ENCODE peak calls at places on chromosome 7, in five cellular contexts. I is K562, A is GM12878, U is H1, Q is SK-N-SH. L is an unnamed sample.

GRCh38 chr7:22666732-22667131 is 60.3 kb upstream of the IL6 start:
- DNase-seq in A (no peak), I (no peak), Q (no peak), U (no peak), L (no peak)

GRCh38 chr7:149882264-149883048 is 8.7 kb downstream of the ATP6V0E2 start:
- DNase-seq in A (no peak), U (no peak), I (no peak), Q (no peak), L (no peak)

GRCh38 chr7:7867835-7868234 is 100.8 kb upstream of the GLCCI1 start:
- DNase-seq in Q (no peak), A (no peak), U (no peak), I (no peak), L (no peak)

GRCh38 chr7:128398841-128399135 is 11.0 kb downstream of the IMPDH1 start:
- DNase-seq in U (no peak), I (no peak), A (no peak), Q (no peak), L (no peak)

GRCh38 chr7:30936650-30937245 is 25.1 kb downstream of the AQP1 start:
- DNase-seq in U (no peak), Q (peak), I (no peak), A (no peak), L (no peak)

GRCh38 chr7:87152112-87152896 is at the start of gene DMTF1:
- DNase-seq in I (peak), U (peak), Q (peak), A (peak), L (peak)

GRCh38 chr7:43585521-43585920 is 2.6 kb downstream of the STK17A start:
- DNase-seq in U (no peak), Q (no peak), I (no peak), A (no peak), L (no peak)

GRCh38 chr7:106870983-106871410 is 5.9 kb downstream of the PIK3CG start:
- DNase-seq in U (no peak), A (peak), Q (no peak), I (no peak), L (no peak)

GRCh38 chr7:95470452-95470851 is 15.3 kb upstream of the ASB4 start:
- DNase-seq in U (no peak), Q (no peak), A (no peak), I (no peak), L (no peak)

GRCh38 chr7:587769-588168 is 68.1 kb upstream of the PDGFA start:
- DNase-seq in A (no peak), Q (no peak), I (no peak), U (no peak), L (no peak)

GRCh38 chr7:7553386-7553785 is 13.3 kb upstream of the MIOS start:
- DNase-seq in U (no peak), A (no peak), Q (no peak), I (no peak), L (no peak)

GRCh38 chr7:23062452-23062851 is 43.1 kb upstream of the KLHL7 start:
- DNase-seq in Q (no peak), A (no peak), U (no peak), I (peak), L (no peak)

GRCh38 chr7:80443336-80443735 is 68.5 kb downstream of the GNAT3 start:
- DNase-seq in I (no peak), U (no peak), Q (no peak), A (no peak), L (no peak)

GRCh38 chr7:23239709-23240108 is 6.9 kb upstream of the GPNMB start:
- DNase-seq in A (no peak), I (no peak), Q (no peak), U (no peak), L (no peak)

GRCh38 chr7:80635998-80636397 is 2.4 kb upstream of the CD36 start:
- DNase-seq in U (no peak), I (no peak), Q (no peak), A (no peak), L (no peak)

GRCh38 chr7:1666779-1667565 is 3.1 kb upstream of the ELFN1 start:
- DNase-seq in I (no peak), Q (peak), A (no peak), U (no peak), L (no peak)

GRCh38 chr7:5492249-5493020 is 68.8 kb upstream of the TNRC18 start:
- DNase-seq in A (no peak), Q (peak), I (peak), U (no peak), L (no peak)

GRCh38 chr7:5494320-5494682 is 70.7 kb upstream of the TNRC18 start:
- DNase-seq in Q (no peak), U (no peak), A (no peak), I (no peak), L (no peak)

GRCh38 chr7:5495581-5496375 is 72.1 kb upstream of the TNRC18 start:
- DNase-seq in U (no peak), A (no peak), Q (no peak), I (no peak), L (no peak)

GRCh38 chr7:5497158-5498103 is 73.8 kb upstream of the TNRC18 start:
- DNase-seq in I (peak), Q (peak), A (no peak), U (no peak), L (no peak)

DNA sequence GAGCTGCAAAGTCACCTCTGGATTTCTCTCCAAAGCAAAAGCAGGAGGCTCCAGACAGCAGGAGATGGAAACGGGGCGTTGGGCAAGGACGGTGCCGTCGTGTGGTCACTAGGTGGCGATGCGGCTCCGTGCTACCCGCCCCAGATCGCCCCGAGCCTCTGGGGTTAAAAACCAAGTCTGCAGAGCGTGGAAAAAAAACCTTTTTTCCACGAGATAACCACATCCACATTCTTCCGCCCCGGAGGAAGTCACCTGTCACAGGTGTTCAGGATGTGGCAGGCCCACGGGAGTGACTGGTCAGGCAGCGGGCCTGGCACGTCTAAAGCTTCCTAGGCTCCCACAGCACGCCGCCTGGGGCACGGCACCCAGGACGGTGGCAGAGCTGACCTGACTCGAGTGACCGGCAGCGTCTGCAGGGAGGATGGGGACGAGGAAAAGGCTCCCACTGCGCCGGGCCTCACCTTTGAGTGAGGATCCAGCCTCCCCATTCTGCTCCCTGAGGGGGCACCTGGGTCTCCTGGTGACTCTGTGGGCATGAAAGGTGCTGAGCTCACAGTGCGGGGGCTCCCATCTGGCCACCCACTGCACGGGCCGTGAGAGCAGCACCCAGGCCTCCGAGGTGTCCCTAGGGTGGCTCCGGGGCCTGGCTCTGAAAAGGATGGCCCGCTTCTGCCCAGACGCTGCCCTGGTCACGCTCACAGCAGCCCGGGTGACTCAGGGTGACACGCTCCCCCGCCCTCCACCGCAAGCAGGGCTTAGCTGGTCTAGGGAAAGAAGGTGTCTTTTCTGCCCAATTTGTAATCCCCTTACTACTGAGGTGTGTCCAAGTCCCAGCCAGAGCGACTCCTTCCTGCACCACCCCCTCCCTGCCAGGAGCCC is 71.3 kb upstream of the TNRC18 start:
- DNase-seq in I (peak), U (no peak), A (no peak), Q (peak), L (peak)
- TF ChIP-seq POLR2AphosphoS5 in I (no peak), U (no peak), A (no peak), Q (peak), L (no peak)

DNA sequence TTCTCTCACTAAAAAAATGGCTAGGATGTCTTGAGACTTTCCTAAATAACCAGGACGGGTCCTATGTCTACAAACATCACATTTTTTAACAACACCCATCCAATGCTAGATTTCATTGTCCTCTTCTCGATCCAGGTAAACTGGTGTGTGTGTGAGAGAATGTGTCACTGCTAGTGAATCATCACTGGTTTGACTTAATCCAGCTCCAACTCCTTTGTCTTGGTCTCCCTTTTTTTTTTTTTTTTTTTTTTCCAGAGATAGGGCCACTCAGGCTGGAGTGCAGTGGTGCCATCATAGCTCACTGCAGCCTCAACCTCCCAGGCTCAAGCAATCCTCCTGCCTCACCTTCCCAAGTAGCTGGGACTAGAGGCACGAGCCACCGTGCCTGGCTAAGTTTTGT is 2.0 kb upstream of the UFSP1 start:
- DNase-seq in A (no peak), U (no peak), I (no peak), Q (no peak), L (no peak)
- TF ChIP-seq JUND in A (no peak), U (no peak), I (no peak), Q (no peak), L (no peak)

GRCh38 chr7:27364344-27364758 is 121.7 kb downstream of the EVX1 start:
- DNase-seq in I (no peak), Q (no peak), A (no peak), U (no peak), L (no peak)
- TF ChIP-seq POLR2AphosphoS5 in I (no peak), Q (no peak), A (no peak), U (no peak), L (no peak)

GRCh38 chr7:88204525-88205103 is 15.2 kb downstream of the SRI start:
- DNase-seq in I (no peak), Q (no peak), A (no peak), U (no peak), L (no peak)
- TF ChIP-seq JUND in I (peak), Q (no peak), A (no peak), U (no peak), L (no peak)

GRCh38 chr7:74606101-74606908 is 51.2 kb upstream of the GTF2I start:
- DNase-seq in A (no peak), Q (peak), I (peak), U (no peak), L (no peak)
- TF ChIP-seq POLR2AphosphoS5 in A (no peak), Q (no peak), I (no peak), U (no peak), L (peak)

DNA sequence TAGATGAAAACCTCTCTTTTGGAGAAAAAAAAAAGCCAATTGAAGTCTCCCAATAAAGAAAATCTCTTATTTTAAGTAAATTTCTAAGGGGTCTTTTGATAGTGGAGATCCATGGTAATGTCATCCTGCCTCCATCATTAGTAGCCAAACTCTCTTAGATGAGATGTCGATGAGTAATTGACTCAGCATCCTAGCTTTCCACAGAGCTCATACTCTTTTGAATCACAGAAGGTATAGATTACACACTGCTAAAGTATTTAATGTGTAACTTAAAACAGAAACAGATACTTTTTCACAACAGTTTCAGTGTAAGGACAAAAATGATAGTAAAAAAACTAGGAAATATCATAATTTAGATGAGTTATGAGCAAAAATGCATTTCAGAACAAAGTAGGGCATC is 19.4 kb downstream of the MAGI2 start:
- DNase-seq in U (no peak), A (no peak), I (no peak), Q (no peak), L (no peak)
- TF ChIP-seq JUND in U (no peak), A (no peak), I (no peak), Q (peak), L (no peak)

GRCh38 chr7:116953727-116954442 is 584 bp downstream of the ST7 start:
- DNase-seq in U (peak), I (peak), A (no peak), Q (peak), L (peak)
- TF ChIP-seq POLR2AphosphoS5 in U (peak), I (no peak), A (peak), Q (peak), L (no peak)

GRCh38 chr7:157523766-157524421 is 187.1 kb downstream of the DNAJB6 start:
- DNase-seq in Q (no peak), U (no peak), A (no peak), I (no peak), L (no peak)
- TF ChIP-seq JUND in Q (no peak), U (no peak), A (no peak), I (no peak), L (no peak)

GRCh38 chr7:44959956-44960640 is 18.7 kb downstream of the MYO1G start:
- DNase-seq in A (no peak), U (no peak), I (no peak), Q (peak), L (no peak)
- TF ChIP-seq POLR2AphosphoS5 in A (peak), U (no peak), I (no peak), Q (no peak), L (no peak)

GRCh38 chr7:100372256-100372655 is 1.0 kb upstream of the PILRA start:
- DNase-seq in I (no peak), A (no peak), U (no peak), Q (no peak), L (no peak)
- TF ChIP-seq JUND in I (no peak), A (no peak), U (no peak), Q (no peak), L (no peak)